ENCODE peak calls at places on chromosomes 13 and 19, in eight cellular contexts. V, E, Y, X, W, R, I and C are unnamed samples.

GRCh38 chr13:76687467-76687866 is 198.7 kb downstream of the KCTD12 start:
- DNase-seq in V (no peak), E (no peak), Y (no peak), X (no peak), W (no peak), R (no peak), I (no peak), C (no peak)

GRCh38 chr13:58087566-58087965 is 456.0 kb downstream of the PCDH17 start:
- DNase-seq in V (no peak), E (no peak), Y (no peak), X (no peak), W (no peak), R (no peak), I (no peak), C (no peak)

GRCh38 chr13:23810842-23811241 is 78.4 kb downstream of the MIPEP start:
- DNase-seq in V (no peak), E (no peak), Y (no peak), X (no peak), W (no peak), R (no peak), I (no peak), C (no peak)

GRCh38 chr19:40525234-40526051 is 51.2 kb upstream of the SHKBP1 start:
- DNase-seq in V (no peak), E (no peak), Y (no peak), X (no peak), W (no peak), R (no peak), I (no peak), C (no peak)

GRCh38 chr19:1453525-1454371 is 3.8 kb downstream of the APC2 start:
- DNase-seq in V (no peak), E (peak), Y (no peak), X (no peak), W (no peak), R (no peak), I (no peak), C (no peak)

GRCh38 chr13:35731471-35731870 is 255.0 kb upstream of the MAB21L1 start:
- DNase-seq in V (no peak), E (no peak), Y (no peak), X (no peak), W (no peak), R (no peak), I (no peak), C (peak)

GRCh38 chr19:4844348-4845179 is 13.1 kb upstream of the TICAM1 start:
- DNase-seq in V (no peak), E (no peak), Y (no peak), X (no peak), W (no peak), R (no peak), I (no peak), C (no peak)

GRCh38 chr19:16741084-16741483 is 21.4 kb downstream of the NWD1 start:
- DNase-seq in V (no peak), E (no peak), Y (no peak), X (no peak), W (no peak), R (no peak), I (no peak), C (no peak)

GRCh38 chr13:47420568-47420967 is 523.7 kb upstream of the HTR2A start:
- DNase-seq in V (no peak), E (no peak), Y (no peak), X (no peak), W (no peak), R (no peak), I (no peak), C (no peak)

GRCh38 chr19:3826163-3826562 is 40.0 kb upstream of the MATK start:
- DNase-seq in V (no peak), E (no peak), Y (no peak), X (no peak), W (no peak), R (no peak), I (no peak), C (no peak)

GRCh38 chr13:82993417-82993816 is 888.9 kb downstream of the SLITRK1 start:
- DNase-seq in V (no peak), E (no peak), Y (no peak), X (no peak), W (no peak), R (no peak), I (no peak), C (no peak)

GRCh38 chr19:6261883-6262282 is 17.9 kb downstream of the MLLT1 start:
- DNase-seq in V (no peak), E (no peak), Y (no peak), X (no peak), W (no peak), R (no peak), I (no peak), C (no peak)

GRCh38 chr13:59452189-59452588 is 711.5 kb downstream of the DIAPH3 start:
- DNase-seq in V (no peak), E (no peak), Y (no peak), X (no peak), W (no peak), R (no peak), I (no peak), C (no peak)

GRCh38 chr13:112245179-112245724 is 130.9 kb upstream of the SPACA7 start:
- DNase-seq in V (peak), E (no peak), Y (peak), X (no peak), W (no peak), R (peak), I (no peak), C (peak)

GRCh38 chr13:66574606-66575005 is 655.5 kb downstream of the PCDH9 start:
- DNase-seq in V (no peak), E (no peak), Y (no peak), X (no peak), W (no peak), R (no peak), I (no peak), C (no peak)

GRCh38 chr19:45152504-45153338 is 8.1 kb downstream of the NKPD1 start:
- DNase-seq in V (no peak), E (no peak), Y (peak), X (no peak), W (no peak), R (peak), I (no peak), C (no peak)

GRCh38 chr19:6890938-6891337 is 3.6 kb downstream of the ADGRE1 start:
- DNase-seq in V (no peak), E (no peak), Y (no peak), X (no peak), W (no peak), R (no peak), I (no peak), C (no peak)

GRCh38 chr19:387777-388176 is 21.2 kb downstream of the C2CD4C start:
- DNase-seq in V (no peak), E (no peak), Y (peak), X (no peak), W (no peak), R (no peak), I (no peak), C (no peak)

GRCh38 chr13:80086304-80086721 is 254.6 kb downstream of the SPRY2 start:
- DNase-seq in V (no peak), E (peak), Y (no peak), X (no peak), W (no peak), R (no peak), I (no peak), C (no peak)

GRCh38 chr19:6887326-6887725 is at the start of gene ADGRE1:
- DNase-seq in V (no peak), E (no peak), Y (no peak), X (no peak), W (no peak), R (no peak), I (no peak), C (no peak)

GRCh38 chr19:15576526-15577156 is 38.4 kb upstream of the CYP4F8 start:
- DNase-seq in V (no peak), E (no peak), Y (no peak), X (no peak), W (no peak), R (no peak), I (no peak), C (no peak)

GRCh38 chr19:35204799-35205732 is 23.5 kb downstream of the FAM187B start:
- DNase-seq in V (no peak), E (no peak), Y (no peak), X (no peak), W (no peak), R (no peak), I (no peak), C (peak)

GRCh38 chr19:50315773-50316448 is 13.3 kb downstream of the KCNC3 start:
- DNase-seq in V (no peak), E (no peak), Y (no peak), X (no peak), W (no peak), R (no peak), I (no peak), C (no peak)

GRCh38 chr19:29277107-29277506 is 64.2 kb upstream of the UQCRFS1 start:
- DNase-seq in V (no peak), E (no peak), Y (peak), X (no peak), W (no peak), R (no peak), I (no peak), C (no peak)

GRCh38 chr13:111215081-111216047 is 100.3 kb downstream of the ARHGEF7 start:
- DNase-seq in V (no peak), E (no peak), Y (no peak), X (no peak), W (no peak), R (no peak), I (no peak), C (no peak)

GRCh38 chr19:50722248-50723013 is 733 bp upstream of the CLEC11A start:
- DNase-seq in V (no peak), E (no peak), Y (no peak), X (no peak), W (no peak), R (no peak), I (no peak), C (no peak)

GRCh38 chr13:57326532-57326931 is 159.5 kb downstream of the PRR20E start:
- DNase-seq in V (no peak), E (no peak), Y (no peak), X (no peak), W (no peak), R (no peak), I (no peak), C (no peak)

GRCh38 chr19:36686365-36687213 is 823 bp upstream of the ZNF567 start:
- DNase-seq in V (no peak), E (peak), Y (no peak), X (no peak), W (no peak), R (no peak), I (no peak), C (no peak)

GRCh38 chr19:57031156-57031555 is 88.6 kb upstream of the USP29 start:
- DNase-seq in V (no peak), E (no peak), Y (no peak), X (no peak), W (no peak), R (no peak), I (no peak), C (no peak)

GRCh38 chr19:33508941-33509614 is 12.5 kb downstream of the PEPD start:
- DNase-seq in V (no peak), E (no peak), Y (no peak), X (no peak), W (no peak), R (no peak), I (no peak), C (no peak)

GRCh38 chr13:77026255-77026782 is 640 bp downstream of the FBXL3 start:
- DNase-seq in V (peak), E (peak), Y (peak), X (peak), W (peak), R (peak), I (no peak), C (peak)

GRCh38 chr13:90201198-90201597 is 1146.3 kb upstream of the MIR17HG start:
- DNase-seq in V (no peak), E (peak), Y (no peak), X (no peak), W (no peak), R (no peak), I (no peak), C (no peak)

GRCh38 chr19:13741893-13742292 is 22.4 kb upstream of the MRI1 start:
- DNase-seq in V (no peak), E (no peak), Y (no peak), X (no peak), W (no peak), R (no peak), I (no peak), C (no peak)
- TF ChIP-seq CTCF in V (no peak), E (no peak), Y (no peak), X (no peak), W (no peak), R (no peak), I (no peak), C (no peak)

GRCh38 chr19:42635233-42635539 is 40.5 kb upstream of the CEACAM8 start:
- DNase-seq in V (no peak), E (no peak), Y (no peak), X (no peak), W (no peak), R (no peak), I (no peak), C (no peak)
- TF ChIP-seq CTCF in V (no peak), E (no peak), Y (no peak), X (no peak), W (no peak), R (no peak), I (no peak), C (no peak)

GRCh38 chr13:50989476-50989875 is 79.9 kb downstream of the RNASEH2B start:
- DNase-seq in V (no peak), E (no peak), Y (no peak), X (no peak), W (no peak), R (no peak), I (no peak), C (no peak)
- TF ChIP-seq CTCF in V (peak), E (no peak), Y (peak), X (no peak), W (no peak), R (no peak), I (peak), C (peak)

GRCh38 chr13:25783076-25783475 is 268.7 kb downstream of the SHISA2 start:
- DNase-seq in V (no peak), E (no peak), Y (no peak), X (no peak), W (no peak), R (no peak), I (no peak), C (no peak)
- TF ChIP-seq CTCF in V (no peak), E (no peak), Y (no peak), X (no peak), W (no peak), R (no peak), I (no peak), C (no peak)

GRCh38 chr13:52454825-52455676 is at the start of gene CKAP2:
- DNase-seq in V (peak), E (peak), Y (peak), X (peak), W (peak), R (peak), I (peak), C (peak)
- TF ChIP-seq CTCF in V (no peak), E (no peak), Y (no peak), X (no peak), W (no peak), R (no peak), I (no peak), C (no peak)

DNA sequence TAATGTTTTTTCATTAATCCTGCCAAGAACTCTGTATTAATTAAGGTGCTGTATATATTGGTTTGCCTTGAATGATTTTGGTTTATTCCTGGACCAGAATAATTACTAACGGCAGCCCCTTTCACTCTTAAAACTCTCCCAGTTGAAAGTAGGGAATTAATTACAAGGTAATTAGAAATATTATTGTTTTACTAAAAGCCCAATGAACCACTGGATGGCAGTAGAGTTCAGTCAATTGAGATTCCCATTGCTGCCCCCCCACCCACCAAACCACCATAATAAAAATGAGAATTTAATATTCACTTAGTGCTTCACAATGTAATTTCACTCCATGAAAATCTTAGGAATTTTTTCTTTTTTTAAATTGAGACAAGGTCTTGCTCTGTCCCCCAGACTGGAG is 13.7 kb downstream of the WBP4 start:
- DNase-seq in V (no peak), E (peak), Y (no peak), X (no peak), W (no peak), R (no peak), I (no peak), C (no peak)
- TF ChIP-seq CTCF in V (peak), E (peak), Y (peak), X (peak), W (peak), R (no peak), I (peak), C (peak)